ENCODE peak calls at places on chromosomes 12 and 14, in six cellular contexts. J, Y, S, C, G and K are unnamed samples.

GRCh38 chr12:102948941-102949352 is 8.5 kb upstream of the ASCL1 start:
- DNase-seq in J (no peak), Y (peak; percentile 61), S (peak; percentile 64), C (peak; percentile 79), G (no peak), K (peak; percentile 59)

GRCh38 chr14:51610766-51611165 is 40.9 kb upstream of the FRMD6 start:
- DNase-seq in J (no peak), Y (no peak), S (no peak), C (no peak), G (no peak), K (no peak)

GRCh38 chr12:22728989-22729388 is 104.0 kb downstream of the ETNK1 start:
- DNase-seq in J (no peak), Y (no peak), S (no peak), C (peak; percentile 11), G (no peak), K (no peak)

GRCh38 chr12:20985399-20985798 is 145.6 kb upstream of the SLCO1B1 start:
- DNase-seq in J (no peak), Y (no peak), S (no peak), C (no peak), G (no peak), K (no peak)

GRCh38 chr12:51335931-51336330 is 10.5 kb downstream of the CELA1 start:
- DNase-seq in J (no peak), Y (no peak), S (no peak), C (no peak), G (no peak), K (peak; percentile 55)

GRCh38 chr12:70366581-70367267 is 634 bp downstream of the KCNMB4 start:
- DNase-seq in J (no peak), Y (peak; percentile 60), S (peak; percentile 58), C (peak; percentile 68), G (peak; percentile 65), K (peak; percentile 44)

GRCh38 chr14:77086017-77086727 is 11.9 kb upstream of the CIPC start:
- DNase-seq in J (no peak), Y (no peak), S (peak; percentile 71), C (peak; percentile 82), G (no peak), K (peak; percentile 46)

GRCh38 chr12:127984386-127985055 is 282.4 kb upstream of the TMEM132C start:
- DNase-seq in J (no peak), Y (no peak), S (no peak), C (no peak), G (no peak), K (no peak)

GRCh38 chr12:67772276-67773169 is 124.0 kb downstream of the DYRK2 start:
- DNase-seq in J (no peak), Y (peak; percentile 65), S (peak; percentile 57), C (peak; percentile 86), G (no peak), K (peak; percentile 97)

GRCh38 chr12:79409562-79409961 is 281.2 kb downstream of the PAWR start:
- DNase-seq in J (no peak), Y (no peak), S (peak; percentile 6), C (no peak), G (no peak), K (peak; percentile 95)

GRCh38 chr14:104894331-104895206 is 29.5 kb downstream of the CEP170B start:
- DNase-seq in J (no peak), Y (peak; percentile 44), S (peak; percentile 4), C (no peak), G (peak; percentile 44), K (peak; percentile 28)

GRCh38 chr12:26028953-26029740 is 70.7 kb downstream of the RASSF8 start:
- DNase-seq in J (no peak), Y (peak; percentile 52), S (peak; percentile 58), C (peak; percentile 66), G (no peak), K (peak; percentile 47)

GRCh38 chr14:91113829-91114078 is at the start of gene DGLUCY:
- DNase-seq in J (no peak), Y (peak; percentile 84), S (peak; percentile 86), C (no peak), G (peak; percentile 91), K (peak; percentile 83)

GRCh38 chr12:79561401-79562132 is 129.2 kb downstream of the PAWR start:
- DNase-seq in J (no peak), Y (no peak), S (no peak), C (peak; percentile 26), G (no peak), K (no peak)

GRCh38 chr12:34597548-34598351 is 575.5 kb downstream of the ALG10 start:
- DNase-seq in J (no peak), Y (no peak), S (no peak), C (no peak), G (peak; percentile 10), K (no peak)

GRCh38 chr14:96126339-96126770 is 78.3 kb upstream of the BDKRB2 start:
- DNase-seq in J (no peak), Y (no peak), S (no peak), C (no peak), G (no peak), K (no peak)

GRCh38 chr14:69703047-69704046 is 63.6 kb upstream of the SRSF5 start:
- DNase-seq in J (no peak), Y (no peak), S (no peak), C (no peak), G (no peak), K (no peak)

GRCh38 chr14:62691613-62692489 is 353.4 kb downstream of the KCNH5 start:
- DNase-seq in J (no peak), Y (no peak), S (peak; percentile 88), C (no peak), G (no peak), K (peak; percentile 27)

GRCh38 chr12:97306121-97306520 is 156.5 kb upstream of the RMST start:
- DNase-seq in J (no peak), Y (no peak), S (no peak), C (no peak), G (no peak), K (no peak)

GRCh38 chr14:77344597-77344996 is 23.8 kb downstream of the GSTZ1 start:
- DNase-seq in J (no peak), Y (no peak), S (no peak), C (no peak), G (no peak), K (no peak)

GRCh38 chr12:104953323-104953722 is 4.8 kb downstream of the SLC41A2 start:
- DNase-seq in J (no peak), Y (no peak), S (peak; percentile 54), C (no peak), G (no peak), K (no peak)

GRCh38 chr12:85367886-85368385 is 87.9 kb downstream of the ALX1 start:
- DNase-seq in J (no peak), Y (no peak), S (no peak), C (no peak), G (no peak), K (no peak)

GRCh38 chr12:89417246-89417977 is 65.1 kb upstream of the DUSP6 start:
- DNase-seq in J (no peak), Y (no peak), S (no peak), C (no peak), G (no peak), K (no peak)

DNA sequence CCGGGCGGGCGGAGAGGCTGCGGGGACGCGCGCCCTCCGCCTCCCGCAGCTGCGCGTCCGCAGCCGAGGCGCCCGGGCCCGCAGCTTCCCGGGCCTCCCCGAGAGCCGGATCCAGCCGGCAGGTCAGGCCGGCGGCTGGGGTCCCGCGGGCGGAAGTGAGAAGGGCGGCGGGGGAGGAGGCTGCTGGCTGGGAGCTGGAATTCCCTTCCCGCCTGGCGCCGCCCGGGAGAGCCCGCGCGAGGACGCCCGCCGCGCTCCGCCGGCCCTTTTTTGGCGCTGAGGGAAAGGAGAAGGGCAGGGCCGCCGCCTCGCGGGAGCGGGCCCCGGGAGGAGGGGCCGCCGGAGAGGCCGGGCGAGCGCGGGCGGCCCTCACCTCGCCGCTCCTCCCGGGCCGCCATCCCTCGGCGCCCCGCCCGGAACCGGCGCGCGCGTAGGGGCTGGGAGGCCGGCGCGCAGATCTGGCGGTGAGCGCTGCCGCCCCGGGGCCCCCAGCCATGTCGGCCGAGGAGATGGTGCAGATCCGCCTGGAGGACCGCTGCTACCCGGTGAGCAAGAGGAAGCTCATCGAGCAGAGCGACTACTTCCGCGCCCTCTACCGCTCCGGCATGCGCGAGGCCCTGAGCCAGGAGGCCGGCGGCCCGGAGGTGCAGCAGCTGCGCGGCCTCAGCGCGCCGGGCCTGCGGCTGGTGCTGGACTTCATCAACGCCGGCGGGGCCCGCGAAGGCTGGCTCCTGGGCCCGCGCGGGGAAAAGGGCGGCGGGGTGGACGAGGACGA is at the start of the genes KLHL42 and MANSC4:
- DNase-seq in J (no peak), Y (peak; percentile 92), S (peak; percentile 85), C (peak; percentile 89), G (peak; percentile 87), K (peak; percentile 88)
- TF ChIP-seq CTCF in J (no peak), Y (peak; percentile 11), S (no peak), C (no peak), G (no peak), K (no peak)

GRCh38 chr14:64994540-64994939 is 7.8 kb downstream of the FNTB start:
- DNase-seq in J (no peak), Y (no peak), S (no peak), C (no peak), G (no peak), K (no peak)

GRCh38 chr14:64990939-64991338 is 4.2 kb downstream of the FNTB start:
- DNase-seq in J (no peak), Y (no peak), S (no peak), C (no peak), G (no peak), K (no peak)

GRCh38 chr14:64995291-64995690 is 8.6 kb downstream of the FNTB start:
- DNase-seq in J (no peak), Y (no peak), S (no peak), C (no peak), G (no peak), K (no peak)

GRCh38 chr14:64992328-64992885 is 5.7 kb downstream of the FNTB start:
- DNase-seq in J (no peak), Y (no peak), S (no peak), C (no peak), G (no peak), K (no peak)

GRCh38 chr14:64993263-64993662 is 6.6 kb downstream of the FNTB start:
- DNase-seq in J (no peak), Y (no peak), S (no peak), C (no peak), G (no peak), K (no peak)
- H3K27ac ChIP-seq in J (peak overlapping the region; percentile 60), Y (no peak overlapping the region), S (no peak overlapping the region), C (no peak overlapping the region), G (peak overlapping the region; percentile 3), K (no peak overlapping the region)

GRCh38 chr12:93425736-93426363 is 15.9 kb downstream of the UBE2N start:
- DNase-seq in J (no peak), Y (no peak), S (no peak), C (no peak), G (no peak), K (no peak)

GRCh38 chr12:93429448-93429847 is 12.3 kb downstream of the UBE2N start:
- DNase-seq in J (no peak), Y (no peak), S (no peak), C (no peak), G (no peak), K (no peak)

GRCh38 chr12:93427779-93428564 is 13.8 kb downstream of the UBE2N start:
- DNase-seq in J (no peak), Y (no peak), S (no peak), C (no peak), G (no peak), K (peak; percentile 57)

GRCh38 chr12:93429852-93430251 is 11.9 kb downstream of the UBE2N start:
- DNase-seq in J (no peak), Y (no peak), S (no peak), C (no peak), G (no peak), K (no peak)

GRCh38 chr12:93426406-93426805 is 15.3 kb downstream of the UBE2N start:
- DNase-seq in J (no peak), Y (no peak), S (no peak), C (no peak), G (no peak), K (no peak)
- TF ChIP-seq CTCF in J (no peak), Y (no peak), S (no peak), C (no peak), G (no peak), K (no peak)

GRCh38 chr12:98885778-98886177 is 240.7 kb downstream of the APAF1 start:
- DNase-seq in J (no peak), Y (no peak), S (no peak), C (peak; percentile 53), G (no peak), K (no peak)
- H3K27ac ChIP-seq in J (no peak overlapping the region), Y (no peak overlapping the region), S (no peak overlapping the region), C (no peak overlapping the region), G (no peak overlapping the region), K (no peak overlapping the region)